ENCODE peak calls at places on chromosomes 12 and 14, in seven cellular contexts. F is amniotic epithelial cell, L is HFFc6, U is A549, R is progenitor cell of endocrine pancreas, Q is HT1080, O is choroid plexus epithelial cell. Y is an unnamed sample.

GRCh38 chr12:94779520-94779919 is 129.2 kb upstream of the TMCC3 start:
- DNase-seq in O (peak; percentile 83), R (no peak), F (peak; percentile 100), L (no peak), U (no peak), Q (peak; percentile 64), Y (no peak)

GRCh38 chr14:71524321-71524982 is 407.8 kb upstream of the RGS6 start:
- DNase-seq in U (no peak), R (no peak), L (no peak), F (no peak), O (no peak), Q (no peak), Y (no peak)

GRCh38 chr12:73892181-73892580 is 645.5 kb upstream of the ATXN7L3B start:
- DNase-seq in O (peak; percentile 56), R (no peak), F (peak; percentile 0), L (no peak), Q (peak; percentile 37), U (peak; percentile 18), Y (no peak)

GRCh38 chr12:97452230-97452629 is 10.4 kb upstream of the RMST start:
- DNase-seq in F (no peak), L (no peak), O (no peak), U (no peak), R (no peak), Q (no peak), Y (no peak)

GRCh38 chr14:104395276-104395675 is 184.3 kb upstream of the C14orf180 start:
- DNase-seq in Q (no peak), R (no peak), O (no peak), U (no peak), F (no peak), L (no peak), Y (no peak)

GRCh38 chr14:89720741-89721315 is 233.7 kb downstream of the EFCAB11 start:
- DNase-seq in R (no peak), F (no peak), Q (no peak), U (no peak), L (no peak), O (no peak), Y (peak; percentile 75)

GRCh38 chr14:74571441-74571841 is 40.6 kb downstream of the LTBP2 start:
- DNase-seq in O (peak; percentile 74), R (no peak), F (peak; percentile 71), L (peak; percentile 47), Q (no peak), U (no peak), Y (no peak)

GRCh38 chr12:73629893-73630872 is 907.5 kb upstream of the ATXN7L3B start:
- DNase-seq in L (no peak), Q (no peak), F (no peak), U (no peak), O (no peak), R (no peak), Y (no peak)

GRCh38 chr12:44369967-44370366 is 506.1 kb downstream of the NELL2 start:
- DNase-seq in R (no peak), L (no peak), O (no peak), U (no peak), Q (no peak), F (no peak), Y (no peak)

GRCh38 chr12:124567673-124568373 is 411 bp upstream of the NCOR2 start:
- DNase-seq in L (peak; percentile 93), F (peak; percentile 92), O (peak; percentile 98), U (peak; percentile 87), Q (peak; percentile 68), R (peak; percentile 55), Y (peak; percentile 94)

GRCh38 chr14:57352771-57353170 is 37.6 kb upstream of the NAA30 start:
- DNase-seq in U (no peak), R (no peak), Q (peak; percentile 6), F (no peak), O (peak; percentile 7), L (no peak), Y (no peak)

GRCh38 chr12:57751788-57752667 is at the start of gene CDK4:
- DNase-seq in R (peak; percentile 96), Q (peak; percentile 100), O (peak; percentile 100), U (peak; percentile 100), F (peak; percentile 100), L (peak; percentile 100), Y (peak; percentile 99)

GRCh38 chr12:107304588-107305532 is 211.5 kb upstream of the CRY1 start:
- DNase-seq in F (no peak), R (no peak), L (no peak), O (peak; percentile 19), U (peak; percentile 25), Q (peak; percentile 70), Y (no peak)

GRCh38 chr12:7460375-7461259 is 16.7 kb upstream of the CD163L1 start:
- DNase-seq in R (peak; percentile 62), O (peak; percentile 73), F (peak; percentile 39), U (peak; percentile 66), Q (peak; percentile 52), L (peak; percentile 43), Y (no peak)

GRCh38 chr12:95859344-95859816 is 628 bp downstream of the SNRPF start:
- DNase-seq in F (peak; percentile 42), R (no peak), U (peak; percentile 38), O (peak; percentile 53), Q (peak; percentile 13), L (no peak), Y (no peak)

GRCh38 chr14:93133476-93133875 is 17.8 kb upstream of the ITPK1 start:
- DNase-seq in O (peak; percentile 64), R (no peak), Q (no peak), F (peak; percentile 61), L (peak; percentile 44), U (no peak), Y (peak; percentile 56)

GRCh38 chr14:68527329-68527851 is 265.5 kb downstream of the ZFP36L1 start:
- DNase-seq in L (peak; percentile 30), R (no peak), U (peak; percentile 49), O (no peak), Q (no peak), F (no peak), Y (no peak)

GRCh38 chr14:94239416-94239815 is 53.7 kb downstream of the SERPINA10 start:
- DNase-seq in Q (no peak), L (no peak), R (no peak), U (no peak), O (no peak), F (no peak), Y (no peak)

GRCh38 chr12:107568718-107569117 is 116.9 kb upstream of the PWP1 start:
- DNase-seq in L (no peak), F (peak; percentile 17), R (no peak), O (peak; percentile 31), Q (no peak), U (no peak), Y (no peak)

GRCh38 chr14:99512571-99513182 is 31.5 kb downstream of the CCNK start:
- DNase-seq in F (no peak), U (no peak), Q (no peak), O (no peak), L (no peak), R (no peak), Y (no peak)

Y was measured in upper lobe of left lung.